ENCODE peak calls at places on chromosomes 13 and 19, in seven cellular contexts. Q is astrocyte of the spinal cord, F is choroid plexus epithelial cell, K is fibroblast of villous mesenchyme, S is Calu3, B is keratinocyte, G is tibial nerve. I is an unnamed sample.

GRCh38 chr13:46181799-46182490 is at the start of gene LCP1:
- DNase-seq in Q (no peak), K (no peak), G (no peak), S (peak; percentile 40), F (no peak), B (no peak), I (no peak)

GRCh38 chr13:49444517-49445395 is 682 bp downstream of the SETDB2 start:
- DNase-seq in B (peak; percentile 59), K (peak; percentile 91), S (peak; percentile 2), F (peak; percentile 67), Q (peak; percentile 57), G (no peak), I (peak; percentile 33)

GRCh38 chr19:11767633-11768133 is 883 bp downstream of the ZNF441 start:
- DNase-seq in B (no peak), F (peak; percentile 39), S (peak; percentile 50), Q (no peak), G (no peak), K (peak; percentile 45), I (peak; percentile 42)

GRCh38 chr13:76500894-76501293 is 385.3 kb downstream of the KCTD12 start:
- DNase-seq in S (no peak), F (no peak), K (no peak), B (no peak), Q (no peak), G (no peak), I (no peak)

GRCh38 chr19:44855606-44856005 is 9.5 kb downstream of the NECTIN2 start:
- DNase-seq in F (no peak), B (no peak), S (no peak), Q (no peak), G (no peak), K (no peak), I (no peak)

GRCh38 chr13:37914781-37915391 is 45.3 kb upstream of the TRPC4 start:
- DNase-seq in B (peak; percentile 49), S (no peak), Q (no peak), F (peak; percentile 37), G (no peak), K (no peak), I (peak; percentile 39)

GRCh38 chr13:104837756-104838155 is 1697.7 kb downstream of the EFNB2 start:
- DNase-seq in K (no peak), B (no peak), S (no peak), Q (no peak), F (peak; percentile 25), G (no peak), I (no peak)

GRCh38 chr13:71964491-71965108 is 97.6 kb upstream of the DACH1 start:
- DNase-seq in G (no peak), S (no peak), B (no peak), Q (peak; percentile 13), K (no peak), F (no peak), I (no peak)

GRCh38 chr13:107873908-107874307 is 341.4 kb downstream of the LIG4 start:
- DNase-seq in K (no peak), B (no peak), Q (no peak), G (no peak), F (no peak), S (no peak), I (peak; percentile 4)

GRCh38 chr13:30255696-30256095 is 51.7 kb downstream of the KATNAL1 start:
- DNase-seq in Q (no peak), K (no peak), G (no peak), B (no peak), S (no peak), F (no peak), I (peak; percentile 15)

GRCh38 chr13:79658333-79658975 is 177.5 kb downstream of the NDFIP2 start:
- DNase-seq in S (no peak), G (no peak), Q (no peak), B (no peak), K (no peak), F (no peak), I (no peak)

GRCh38 chr13:23570099-23570926 is at the start of gene TNFRSF19:
- DNase-seq in B (no peak), F (peak; percentile 76), K (peak; percentile 86), S (no peak), Q (peak; percentile 89), G (peak; percentile 41), I (peak; percentile 90)

GRCh38 chr13:100694722-100695644 is 20.4 kb upstream of the TMTC4 start:
- DNase-seq in Q (peak; percentile 80), S (peak; percentile 22), G (no peak), B (no peak), F (peak; percentile 68), K (peak; percentile 24), I (peak; percentile 93)
- TF ChIP-seq CTCF in Q (peak; percentile 75), S (no peak), G (peak; percentile 19), B (peak; percentile 68), F (peak; percentile 77), K (peak; percentile 66), I (peak; percentile 85)

GRCh38 chr13:33307820-33308219 is 22.3 kb upstream of the STARD13 start:
- DNase-seq in B (no peak), G (no peak), Q (peak; percentile 65), S (no peak), F (no peak), K (no peak), I (peak; percentile 53)

GRCh38 chr13:33311040-33311439 is 25.5 kb upstream of the STARD13 start:
- DNase-seq in B (no peak), S (no peak), Q (no peak), F (no peak), K (no peak), G (no peak), I (no peak)

GRCh38 chr13:33310245-33311038 is 24.9 kb upstream of the STARD13 start:
- DNase-seq in S (no peak), Q (no peak), K (no peak), G (no peak), B (no peak), F (no peak), I (no peak)

GRCh38 chr13:33313504-33313903 is 27.9 kb upstream of the STARD13 start:
- DNase-seq in B (no peak), G (no peak), Q (no peak), F (no peak), K (no peak), S (no peak), I (no peak)

DNA sequence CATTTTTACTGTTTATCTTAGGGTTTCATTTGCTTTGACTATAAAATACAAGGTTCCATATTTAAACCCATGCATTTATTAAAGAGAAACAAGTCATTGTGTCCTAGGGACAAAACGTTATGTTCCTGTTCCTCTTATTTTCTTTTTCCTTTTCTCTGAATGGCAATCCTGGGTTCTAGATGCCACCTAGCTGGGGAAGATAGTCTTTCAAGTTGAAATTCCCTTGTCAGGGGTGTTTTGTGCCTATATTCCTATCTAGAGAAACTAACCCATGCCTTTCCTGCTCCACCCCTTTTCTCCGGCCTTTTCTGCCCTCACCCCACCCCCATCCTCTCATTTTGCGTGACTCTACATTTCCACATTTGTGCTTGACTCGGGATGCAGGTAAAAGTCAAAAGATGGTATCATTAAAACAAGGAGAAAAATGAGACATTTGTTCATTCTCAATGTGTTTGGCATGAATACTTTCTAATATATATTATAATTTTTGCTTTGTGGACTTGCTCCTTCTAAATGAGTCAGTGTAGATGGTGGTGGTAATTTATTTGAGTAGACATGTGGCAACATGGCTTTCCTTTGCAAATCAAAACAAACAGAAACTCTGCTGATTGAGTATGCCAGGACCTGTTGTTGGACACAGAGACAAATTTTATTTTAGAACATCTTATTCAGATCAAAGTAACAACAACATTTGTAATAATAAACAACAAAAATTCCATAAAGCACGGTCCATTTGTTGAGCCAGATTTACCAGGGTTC is 26.8 kb upstream of the STARD13 start:
- DNase-seq in S (no peak), F (peak; percentile 71), G (no peak), B (no peak), K (peak; percentile 59), Q (peak; percentile 60), I (peak; percentile 32)
- TF ChIP-seq CTCF in S (no peak), F (peak; percentile 61), G (no peak), B (no peak), K (peak; percentile 50), Q (peak; percentile 31), I (peak; percentile 19)

DNA sequence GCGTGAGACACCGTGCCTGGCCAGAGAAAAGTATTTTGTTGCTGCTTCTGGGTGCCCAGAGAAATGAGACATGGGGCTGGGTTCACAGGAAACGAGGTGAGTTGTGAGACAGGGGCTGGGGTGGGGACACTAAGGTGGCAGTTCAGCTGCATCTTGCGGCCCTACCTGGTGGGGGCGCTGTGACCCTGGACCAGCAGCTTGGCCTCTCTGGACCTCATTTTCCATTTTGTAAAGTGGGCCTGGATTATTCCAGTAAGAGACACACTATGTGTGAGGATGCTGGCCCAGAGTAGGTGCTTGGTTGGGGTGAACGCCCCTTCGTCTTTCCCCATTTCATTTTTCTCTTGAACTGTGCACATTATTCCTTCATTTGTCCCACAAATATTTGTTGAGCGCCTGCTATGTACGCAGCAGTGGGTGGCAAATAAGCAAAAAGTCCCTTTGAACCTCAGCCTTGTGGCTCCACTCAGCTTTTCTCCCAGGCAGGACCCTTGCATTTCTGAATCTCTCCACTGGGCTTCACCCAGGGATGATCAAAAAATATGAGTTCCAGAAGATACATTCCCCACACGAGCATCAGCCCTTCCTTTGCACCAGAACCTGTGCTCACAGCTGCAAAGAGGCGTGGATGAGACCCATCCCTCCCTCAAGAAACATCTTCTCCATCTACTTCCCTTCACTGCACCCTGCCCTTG is 26.6 kb upstream of the OR10H1 start:
- DNase-seq in B (no peak), F (no peak), S (no peak), K (no peak), G (no peak), Q (no peak), I (no peak)
- TF ChIP-seq CTCF in B (peak; percentile 35), F (no peak), S (no peak), K (no peak), G (no peak), Q (no peak), I (no peak)

GRCh38 chr19:1219786-1220451 is 14.3 kb downstream of the STK11 start:
- DNase-seq in S (no peak), Q (no peak), B (no peak), G (no peak), K (no peak), F (no peak), I (no peak)

GRCh38 chr19:1222394-1222793 is 15.4 kb downstream of the CBARP start:
- DNase-seq in B (no peak), S (no peak), G (no peak), K (no peak), F (no peak), Q (no peak), I (no peak)

GRCh38 chr19:1221904-1222255 is 15.9 kb downstream of the CBARP start:
- DNase-seq in F (no peak), K (no peak), G (no peak), Q (no peak), S (no peak), B (no peak), I (no peak)

GRCh38 chr19:1220452-1221037 is 15.0 kb downstream of the STK11 start:
- DNase-seq in F (no peak), Q (no peak), G (no peak), B (no peak), S (no peak), K (no peak), I (no peak)

DNA sequence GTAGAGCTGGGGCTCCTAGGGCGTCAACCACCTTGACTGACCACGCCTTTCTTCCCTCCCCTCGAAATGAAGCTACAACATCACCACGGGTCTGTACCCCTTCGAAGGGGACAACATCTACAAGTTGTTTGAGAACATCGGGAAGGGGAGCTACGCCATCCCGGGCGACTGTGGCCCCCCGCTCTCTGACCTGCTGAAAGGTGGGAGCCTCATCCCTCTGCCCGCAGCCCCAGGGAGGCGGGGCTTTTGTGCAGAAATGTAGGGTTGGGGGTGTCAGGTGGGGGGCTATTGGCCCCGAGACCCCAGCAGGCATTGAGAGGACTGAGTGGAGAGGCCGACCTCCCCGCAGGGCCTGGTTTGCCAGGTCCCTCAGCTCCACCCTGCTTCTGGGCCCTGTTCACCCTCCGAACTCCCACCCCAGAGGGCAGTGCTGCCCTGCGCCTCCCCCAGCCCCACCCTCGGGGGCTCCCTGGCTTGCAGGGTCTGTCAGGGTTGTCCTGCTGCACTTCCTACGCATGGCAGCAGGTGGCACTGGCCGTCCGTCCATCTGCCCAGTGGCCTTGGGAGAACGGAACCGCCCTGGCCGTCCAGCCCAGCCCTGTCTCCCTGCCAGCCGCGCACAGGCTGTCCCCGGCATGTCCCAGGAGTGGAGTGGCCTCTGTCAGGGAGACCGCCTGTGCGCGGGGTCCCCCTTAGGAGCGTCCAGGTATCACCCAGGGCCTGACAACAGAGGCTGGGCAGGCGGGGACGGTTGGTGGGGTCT is 15.7 kb downstream of the STK11 start:
- DNase-seq in Q (peak; percentile 50), S (no peak), G (peak; percentile 51), B (no peak), F (peak; percentile 62), K (peak; percentile 61), I (peak; percentile 61)
- TF ChIP-seq CTCF in Q (peak; percentile 77), S (peak; percentile 60), G (peak; percentile 66), B (peak; percentile 57), F (peak; percentile 70), K (peak; percentile 68), I (peak; percentile 55)